ENCODE peak calls at places on chromosomes 3 and 15, in nine cellular contexts. M is SJSA1, Q is A549, P is HCT116, L is aorta, S is heart left ventricle, T is left ventricle myocardium inferior, A is left lung, U is endothelial cell of umbilical vein. I is an unnamed sample. For H3K4me1, the result is how much of the 10 kb centered on the place peaks cover.

GRCh38 chr15:68208641-68209240 is 3.6 kb upstream of the CALML4 start:
- DNase-seq in U (no peak), P (no peak), T (no peak), M (no peak), Q (no peak), A (no peak), L (peak), S (no peak), I (no peak)

GRCh38 chr3:50256978-50257890 is 11.7 kb upstream of the SEMA3B start:
- DNase-seq in M (no peak), T (no peak), A (no peak), S (peak), L (peak), U (peak), Q (peak), P (no peak), I (no peak)

GRCh38 chr3:195113536-195113935 is 157.4 kb downstream of the XXYLT1 start:
- DNase-seq in P (no peak), L (no peak), S (no peak), A (no peak), Q (no peak), M (no peak), T (no peak), U (no peak), I (no peak)

GRCh38 chr3:58801541-58801940 is 135.0 kb upstream of the FAM3D start:
- DNase-seq in M (no peak), T (no peak), P (no peak), A (no peak), U (no peak), S (no peak), L (no peak), Q (no peak), I (no peak)

GRCh38 chr3:117443014-117443413 is 733.4 kb downstream of the TUSC7 start:
- DNase-seq in U (no peak), S (no peak), Q (no peak), A (no peak), M (no peak), L (no peak), P (no peak), T (no peak), I (no peak)

GRCh38 chr3:61015840-61016239 is 235.4 kb downstream of the FHIT start:
- DNase-seq in T (no peak), A (no peak), L (no peak), P (no peak), U (no peak), Q (no peak), M (no peak), S (no peak), I (no peak)

GRCh38 chr3:158702815-158703481 is 29.3 kb downstream of the RARRES1 start:
- DNase-seq in L (no peak), Q (no peak), U (peak), M (no peak), T (no peak), A (no peak), P (no peak), S (no peak), I (no peak)

GRCh38 chr3:72171461-72171860 is 386.5 kb upstream of the PROK2 start:
- DNase-seq in T (no peak), U (no peak), Q (no peak), A (no peak), P (no peak), L (no peak), M (no peak), S (no peak), I (no peak)

GRCh38 chr3:178714971-178715832 is 179.0 kb downstream of the KCNMB2 start:
- DNase-seq in P (no peak), M (no peak), L (no peak), Q (no peak), A (no peak), U (no peak), S (no peak), T (no peak), I (no peak)

GRCh38 chr3:141682921-141683320 is 55.2 kb upstream of the RNF7 start:
- DNase-seq in M (no peak), L (no peak), A (no peak), U (no peak), Q (no peak), T (no peak), S (no peak), P (no peak), I (no peak)

GRCh38 chr3:72306800-72307341 is 521.9 kb upstream of the PROK2 start:
- DNase-seq in P (no peak), A (no peak), M (no peak), T (no peak), U (peak), L (no peak), Q (no peak), S (no peak), I (no peak)

GRCh38 chr3:39460677-39461076 is 6.8 kb upstream of the MOBP start:
- DNase-seq in S (no peak), L (no peak), A (no peak), U (no peak), P (no peak), Q (no peak), T (no peak), M (no peak), I (no peak)

GRCh38 chr3:117439812-117440211 is 730.2 kb downstream of the TUSC7 start:
- DNase-seq in T (no peak), M (no peak), Q (peak), L (no peak), U (no peak), P (no peak), A (no peak), S (no peak), I (no peak)

GRCh38 chr3:10205461-10206165 is 40.9 kb downstream of the IRAK2 start:
- DNase-seq in L (peak), U (peak), T (no peak), M (peak), P (peak), A (no peak), S (peak), Q (peak), I (no peak)

GRCh38 chr3:47863391-47864128 is 60.6 kb downstream of the DHX30 start:
- DNase-seq in M (no peak), A (no peak), L (no peak), T (no peak), U (no peak), S (no peak), Q (no peak), P (no peak), I (no peak)

GRCh38 chr15:82852906-82853635 is 43.6 kb downstream of the WHAMM start:
- DNase-seq in P (no peak), M (no peak), A (no peak), L (no peak), S (no peak), Q (no peak), U (no peak), T (no peak), I (no peak)

GRCh38 chr3:108662141-108662738 is 72.7 kb downstream of the DZIP3 start:
- DNase-seq in M (no peak), T (no peak), L (no peak), U (peak), S (no peak), P (peak), Q (peak), A (no peak), I (no peak)

GRCh38 chr15:39784125-39784524 is 1.5 kb upstream of the FSIP1 start:
- DNase-seq in A (no peak), U (peak), P (no peak), S (no peak), T (no peak), L (no peak), Q (no peak), M (peak), I (no peak)

GRCh38 chr3:154584041-154584440 is 154.1 kb upstream of the GPR149 start:
- DNase-seq in Q (peak), A (no peak), P (no peak), L (no peak), T (no peak), M (no peak), S (no peak), U (no peak), I (no peak)

GRCh38 chr3:192570757-192571156 is 156.6 kb downstream of the FGF12 start:
- DNase-seq in T (no peak), A (no peak), S (no peak), P (no peak), M (no peak), L (no peak), Q (no peak), U (no peak), I (no peak)

GRCh38 chr3:126344380-126345041 is 12.7 kb downstream of the KLF15 start:
- DNase-seq in U (no peak), P (no peak), M (peak), A (peak), T (no peak), L (peak), S (peak), Q (no peak), I (peak)

GRCh38 chr3:136659253-136659652 is 92.9 kb downstream of the STAG1 start:
- DNase-seq in L (peak), Q (peak), S (no peak), A (no peak), M (no peak), U (peak), T (no peak), P (no peak), I (no peak)

GRCh38 chr3:46903341-46904302 is 26.1 kb downstream of the PTH1R start:
- DNase-seq in S (no peak), Q (no peak), T (no peak), P (no peak), A (peak), L (peak), U (peak), M (peak), I (peak)

GRCh38 chr15:96345560-96346389 is 15.3 kb downstream of the NR2F2 start:
- DNase-seq in A (no peak), Q (peak), M (no peak), T (peak), L (peak), U (peak), P (no peak), S (peak), I (no peak)

GRCh38 chr3:108414007-108414406 is 96.4 kb downstream of the MYH15 start:
- DNase-seq in P (no peak), L (no peak), A (no peak), U (no peak), S (no peak), Q (no peak), T (no peak), M (no peak), I (no peak)

GRCh38 chr3:102536479-102536878 is 101.7 kb downstream of the ZPLD1 start:
- DNase-seq in S (no peak), M (no peak), T (no peak), L (no peak), A (no peak), P (peak), U (peak), Q (peak), I (no peak)

GRCh38 chr3:107810195-107811071 is 280.4 kb downstream of the CD47 start:
- DNase-seq in T (no peak), U (no peak), L (no peak), Q (no peak), S (no peak), M (no peak), A (no peak), P (no peak), I (no peak)

GRCh38 chr3:170815340-170815739 is 54.7 kb downstream of the RPL22L1 start:
- DNase-seq in M (no peak), U (no peak), L (no peak), S (no peak), P (peak), T (no peak), A (no peak), Q (no peak), I (no peak)

GRCh38 chr3:140358696-140359095 is 319.2 kb upstream of the TRIM42 start:
- DNase-seq in P (no peak), S (no peak), Q (no peak), L (no peak), M (no peak), A (no peak), T (no peak), U (no peak), I (no peak)

GRCh38 chr3:126982125-126982521 is 792 bp upstream of the PLXNA1 start:
- DNase-seq in T (no peak), S (no peak), M (no peak), L (no peak), U (no peak), P (no peak), Q (no peak), A (peak), I (no peak)

GRCh38 chr3:42063886-42064285 is 27.3 kb upstream of the TRAK1 start:
- DNase-seq in A (no peak), U (no peak), T (no peak), L (peak), P (no peak), Q (peak), M (no peak), S (no peak), I (no peak)

GRCh38 chr3:27667751-27668150 is 54.4 kb downstream of the EOMES start:
- DNase-seq in M (no peak), U (peak), L (no peak), P (no peak), Q (no peak), S (no peak), T (no peak), A (no peak), I (no peak)

GRCh38 chr3:100902572-100902971 is 90.6 kb downstream of the ABI3BP start:
- DNase-seq in M (no peak), Q (no peak), L (no peak), S (no peak), P (no peak), A (no peak), U (no peak), T (no peak), I (no peak)

GRCh38 chr3:62131620-62132019 is 241.7 kb downstream of the FEZF2 start:
- DNase-seq in A (no peak), U (peak), M (no peak), P (peak), S (no peak), L (no peak), T (no peak), Q (peak), I (no peak)

GRCh38 chr15:50247819-50248650 is 17.5 kb downstream of the HDC start:
- DNase-seq in L (peak), U (no peak), A (no peak), T (peak), Q (no peak), P (no peak), M (no peak), S (no peak), I (peak)

GRCh38 chr3:109685084-109686079 is 348.0 kb upstream of the DPPA4 start:
- DNase-seq in P (peak), A (peak), L (peak), Q (peak), T (peak), U (no peak), S (peak), M (peak), I (no peak)

GRCh38 chr3:78751266-78751665 is 1016.5 kb downstream of the ROBO1 start:
- DNase-seq in A (no peak), U (no peak), Q (no peak), P (no peak), L (no peak), M (no peak), S (no peak), T (no peak), I (no peak)

GRCh38 chr3:107206945-107207344 is 170.3 kb upstream of the CCDC54 start:
- DNase-seq in T (no peak), M (no peak), U (no peak), Q (no peak), P (no peak), S (no peak), L (no peak), A (no peak), I (no peak)

GRCh38 chr3:58041826-58042324 is 33.7 kb downstream of the FLNB start:
- DNase-seq in U (peak), L (no peak), P (no peak), A (no peak), T (no peak), Q (no peak), M (peak), S (no peak), I (no peak)

DNA sequence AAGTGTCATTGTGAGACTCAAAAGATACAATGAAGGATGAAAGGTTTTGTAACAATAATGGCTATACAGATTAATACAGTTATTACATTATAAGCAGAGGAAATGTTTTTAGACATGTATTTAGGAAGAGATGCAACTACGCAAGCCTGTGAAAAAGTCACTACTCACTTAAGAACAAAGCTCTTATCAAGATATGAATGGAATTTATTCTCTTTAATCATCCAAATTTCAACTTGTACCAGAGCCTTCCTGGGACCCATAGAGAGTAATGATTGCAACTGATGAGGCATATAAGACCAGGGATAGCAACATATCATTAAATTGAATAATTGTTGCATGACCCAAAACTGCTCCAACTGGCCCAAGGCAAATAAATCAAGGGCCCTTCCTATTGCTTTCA is 43.1 kb downstream of the P3H2 start:
- DNase-seq in U (no peak), Q (no peak), L (no peak), M (no peak), T (no peak), S (no peak), P (no peak), A (no peak), I (no peak)
- H3K27ac ChIP-seq in U (peak), Q (peak), L (peak), M (peak), T (no peak), S (no peak), P (no peak), A (no peak), I (no peak)

GRCh38 chr15:63370764-63371163 is 10.9 kb downstream of the CA12 start:
- DNase-seq in L (no peak), A (peak), T (no peak), Q (no peak), S (no peak), U (no peak), M (no peak), P (no peak), I (no peak)
- H3K4me1 ChIP-seq in L (under half), A (under half), T (under half), Q (half or more), S (under half), U (under half), M (under half), P (under half), I (under half)

GRCh38 chr15:90067181-90067952 is 34.9 kb downstream of the IDH2 start:
- DNase-seq in U (no peak), A (no peak), T (no peak), P (no peak), S (no peak), Q (no peak), L (no peak), M (no peak), I (no peak)

GRCh38 chr15:90064931-90065681 is 37.2 kb downstream of the IDH2 start:
- DNase-seq in Q (no peak), M (no peak), S (peak), U (peak), T (peak), L (peak), P (no peak), A (peak), I (peak)

GRCh38 chr15:90063733-90064247 is 38.5 kb downstream of the IDH2 start:
- DNase-seq in P (no peak), T (no peak), Q (no peak), L (peak), M (no peak), S (peak), U (no peak), A (peak), I (peak)

GRCh38 chr15:90067953-90068613 is 34.2 kb downstream of the IDH2 start:
- DNase-seq in S (no peak), Q (no peak), M (no peak), A (no peak), T (no peak), L (no peak), P (no peak), U (no peak), I (no peak)

GRCh38 chr15:90065682-90066049 is 36.6 kb downstream of the IDH2 start:
- DNase-seq in A (no peak), S (no peak), L (no peak), Q (no peak), T (no peak), M (no peak), P (no peak), U (no peak), I (no peak)
- H3K27ac ChIP-seq in A (peak), S (peak), L (no peak), Q (no peak), T (peak), M (no peak), P (no peak), U (peak), I (peak)

GRCh38 chr15:45372032-45372995 is 6.0 kb downstream of the GATM start:
- DNase-seq in L (no peak), A (no peak), S (no peak), T (no peak), Q (no peak), P (no peak), U (no peak), M (no peak), I (no peak)

GRCh38 chr15:45371546-45371945 is 6.8 kb downstream of the GATM start:
- DNase-seq in P (no peak), A (no peak), M (no peak), L (no peak), U (no peak), T (no peak), Q (no peak), S (no peak), I (no peak)

GRCh38 chr15:45375836-45376235 is 2.5 kb downstream of the GATM start:
- DNase-seq in L (no peak), T (no peak), A (no peak), Q (no peak), S (no peak), P (no peak), M (no peak), U (no peak), I (no peak)

GRCh38 chr15:45376300-45376928 is 1.9 kb downstream of the GATM start:
- DNase-seq in T (no peak), P (no peak), M (no peak), L (no peak), U (no peak), S (no peak), Q (no peak), A (no peak), I (no peak)

GRCh38 chr15:45373961-45374360 is 4.4 kb downstream of the GATM start:
- DNase-seq in U (no peak), S (no peak), T (no peak), A (no peak), Q (no peak), L (no peak), P (no peak), M (no peak), I (no peak)
- H3K4me1 ChIP-seq in U (under half), S (under half), T (half or more), A (under half), Q (under half), L (under half), P (under half), M (under half), I (under half)

DNA sequence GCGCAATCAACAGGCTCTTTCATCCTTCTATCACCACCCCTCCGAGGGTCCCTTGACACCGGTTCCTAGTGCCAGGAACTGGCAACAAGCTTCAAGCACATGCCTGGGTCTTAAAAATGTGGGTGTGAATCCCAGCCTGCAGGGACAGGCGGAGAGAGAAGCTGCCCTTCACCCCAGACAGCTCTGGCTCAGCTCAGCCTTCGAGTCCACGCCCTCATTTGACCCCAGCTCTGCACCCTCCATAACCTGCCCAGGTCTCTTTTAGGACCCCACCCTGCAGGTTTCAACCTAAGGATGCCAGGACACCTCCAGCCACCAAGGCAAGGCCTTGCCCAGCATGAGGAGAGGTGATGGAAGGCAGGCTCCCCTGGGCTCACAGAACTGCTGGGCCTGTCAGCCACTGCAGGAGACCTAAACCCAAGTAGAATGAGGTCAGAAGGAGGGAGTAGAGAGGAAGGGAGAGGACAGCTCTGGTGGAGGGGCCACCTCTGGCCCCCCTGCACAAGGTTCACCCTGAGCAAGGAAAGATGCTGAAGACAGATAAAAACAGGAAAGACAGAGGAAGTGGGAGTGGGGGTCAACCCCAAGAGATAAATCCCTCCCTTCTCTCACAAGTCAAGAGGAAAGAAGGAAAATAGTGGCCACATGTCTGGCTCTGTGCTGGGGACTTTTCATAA is 2.6 kb upstream of the LOXL1 start:
- DNase-seq in L (peak), S (no peak), A (no peak), M (no peak), U (no peak), Q (no peak), P (no peak), T (peak), I (peak)
- H3K27ac ChIP-seq in L (peak), S (peak), A (peak), M (peak), U (peak), Q (no peak), P (no peak), T (peak), I (peak)

DNA sequence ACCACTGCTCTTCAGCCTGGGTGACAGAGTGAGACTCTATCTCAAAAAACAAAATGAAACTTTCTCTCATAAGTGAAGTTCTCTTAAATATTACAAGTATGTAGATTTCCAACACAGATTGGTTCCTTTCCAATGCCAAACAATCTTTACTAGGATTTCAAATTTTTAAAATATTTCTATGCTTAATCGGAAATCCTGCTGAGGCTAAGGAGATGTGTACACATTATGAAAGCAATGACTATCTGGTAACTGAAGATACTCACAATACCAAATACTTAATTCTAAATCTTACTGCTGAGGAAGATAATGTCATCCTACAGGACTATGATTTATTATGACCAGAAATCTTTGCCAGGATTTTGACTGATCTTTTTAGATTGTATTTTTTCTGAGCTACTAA is 255.6 kb upstream of the ZNF717 start:
- DNase-seq in T (no peak), M (no peak), A (no peak), P (no peak), S (no peak), U (no peak), L (no peak), Q (no peak), I (no peak)
- H3K4me1 ChIP-seq in T (under half), M (under half), A (under half), P (under half), S (under half), U (under half), L (under half), Q (under half), I (under half)

I was measured in lower lobe of right lung.